ENCODE peak calls at places on chromosomes 11 and 22, in six cellular contexts. O, I, E, Q, V and C are unnamed samples.

GRCh38 chr11:118623291-118623655 is 15.9 kb downstream of the PHLDB1 start:
- DNase-seq in O (peak; percentile 53), I (no peak), E (no peak), Q (no peak), V (no peak), C (no peak)

GRCh38 chr11:19441752-19442553 is 201.2 kb upstream of the E2F8 start:
- DNase-seq in O (peak; percentile 97), I (no peak), E (no peak), Q (no peak), V (peak; percentile 67), C (no peak)

GRCh38 chr11:109726061-109726460 is 304.1 kb downstream of the C11orf87 start:
- DNase-seq in O (no peak), I (no peak), E (no peak), Q (no peak), V (no peak), C (no peak)

GRCh38 chr11:84355911-84356310 is 1069.7 kb upstream of the CCDC90B start:
- DNase-seq in O (no peak), I (no peak), E (no peak), Q (no peak), V (no peak), C (no peak)

GRCh38 chr11:61121917-61122316 is 19.6 kb downstream of the CD5 start:
- DNase-seq in O (no peak), I (no peak), E (no peak), Q (no peak), V (no peak), C (no peak)

GRCh38 chr11:132734217-132734616 is 798.1 kb downstream of the OPCML start:
- DNase-seq in O (peak; percentile 39), I (no peak), E (no peak), Q (no peak), V (no peak), C (no peak)

GRCh38 chr22:38614331-38615122 is 41.7 kb downstream of the FAM227A start:
- DNase-seq in O (no peak), I (no peak), E (no peak), Q (no peak), V (no peak), C (no peak)

GRCh38 chr11:2578006-2578933 is 121.5 kb downstream of the KCNQ1OT1 start:
- DNase-seq in O (no peak), I (no peak), E (no peak), Q (peak; percentile 0), V (no peak), C (no peak)

GRCh38 chr22:49925525-49926128 is 7.2 kb downstream of the CRELD2 start:
- DNase-seq in O (no peak), I (peak; percentile 51), E (no peak), Q (peak; percentile 75), V (no peak), C (peak; percentile 77)

GRCh38 chr22:32987081-32987631 is 71.0 kb downstream of the SYN3 start:
- DNase-seq in O (peak; percentile 57), I (no peak), E (no peak), Q (no peak), V (peak; percentile 14), C (no peak)

GRCh38 chr22:27089303-27089702 is 431.9 kb downstream of the MIAT start:
- DNase-seq in O (no peak), I (no peak), E (no peak), Q (no peak), V (no peak), C (no peak)

GRCh38 chr11:21104641-21105040 is 435.3 kb downstream of the NELL1 start:
- DNase-seq in O (no peak), I (no peak), E (no peak), Q (no peak), V (no peak), C (no peak)

GRCh38 chr11:2775083-2775625 is 75.4 kb upstream of the KCNQ1OT1 start:
- DNase-seq in O (no peak), I (no peak), E (no peak), Q (peak; percentile 1), V (no peak), C (no peak)